ENCODE peak calls at places on chromosome X, in seven cellular contexts. F, R, M, E, P, Y and L are unnamed samples.

GRCh38 chrX:22520128-22520828 is 247.6 kb downstream of the CBLL2 start:
- DNase-seq in F (no peak), R (no peak), M (no peak), E (no peak), P (no peak), Y (no peak), L (no peak)

GRCh38 chrX:101260435-101260834 is 30.7 kb downstream of the TAF7L start:
- DNase-seq in F (no peak), R (no peak), M (no peak), E (no peak), P (no peak), Y (no peak), L (no peak)

GRCh38 chrX:155577682-155578081 is 35.1 kb downstream of the TMLHE start:
- DNase-seq in F (no peak), R (peak; percentile 53), M (peak; percentile 9), E (no peak), P (no peak), Y (no peak), L (no peak)

GRCh38 chrX:2784026-2784425 is 32.2 kb downstream of the XG start:
- DNase-seq in F (no peak), R (no peak), M (no peak), E (no peak), P (no peak), Y (no peak), L (no peak)

GRCh38 chrX:140439455-140439854 is 65.4 kb downstream of the SOX3 start:
- DNase-seq in F (no peak), R (no peak), M (no peak), E (peak; percentile 79), P (no peak), Y (no peak), L (no peak)

GRCh38 chrX:3743821-3744439 is 30.5 kb upstream of the PRKX start:
- DNase-seq in F (peak; percentile 9), R (peak; percentile 85), M (peak; percentile 53), E (no peak), P (no peak), Y (no peak), L (peak; percentile 20)

GRCh38 chrX:1031521-1032430 is 180.7 kb downstream of the CRLF2 start:
- DNase-seq in F (no peak), R (no peak), M (no peak), E (peak; percentile 3), P (no peak), Y (no peak), L (no peak)

GRCh38 chrX:30887721-30888120 is 1.3 kb downstream of the TAB3 start:
- DNase-seq in F (no peak), R (peak; percentile 48), M (no peak), E (no peak), P (no peak), Y (no peak), L (no peak)

GRCh38 chrX:27976284-27976683 is 5.0 kb downstream of the DCAF8L1 start:
- DNase-seq in F (no peak), R (no peak), M (no peak), E (no peak), P (no peak), Y (no peak), L (no peak)

GRCh38 chrX:10496345-10496965 is 123.9 kb downstream of the MID1 start:
- DNase-seq in F (no peak), R (no peak), M (no peak), E (no peak), P (no peak), Y (no peak), L (no peak)

GRCh38 chrX:136183175-136183574 is 35.8 kb downstream of the FHL1 start:
- DNase-seq in F (no peak), R (no peak), M (no peak), E (no peak), P (no peak), Y (no peak), L (no peak)

GRCh38 chrX:154437398-154437752 is 421 bp downstream of the GDI1 start:
- DNase-seq in F (no peak), R (no peak), M (no peak), E (no peak), P (no peak), Y (no peak), L (no peak)

GRCh38 chrX:103211012-103211715 is 3.7 kb upstream of the BEX4 start:
- DNase-seq in F (peak; percentile 38), R (peak; percentile 58), M (no peak), E (peak; percentile 36), P (no peak), Y (peak; percentile 52), L (peak; percentile 43)

GRCh38 chrX:50609796-50610195 is 139.2 kb upstream of the DGKK start:
- DNase-seq in F (no peak), R (no peak), M (no peak), E (no peak), P (no peak), Y (no peak), L (no peak)

GRCh38 chrX:57266871-57267270 is 19.6 kb upstream of the FAAH2 start:
- DNase-seq in F (no peak), R (no peak), M (no peak), E (no peak), P (no peak), Y (no peak), L (no peak)

GRCh38 chrX:27751976-27752375 is 55.8 kb upstream of the MAGEB10 start:
- DNase-seq in F (no peak), R (no peak), M (no peak), E (no peak), P (peak; percentile 6), Y (no peak), L (no peak)

GRCh38 chrX:102345916-102346315 is 93.9 kb downstream of the NXF2B start:
- DNase-seq in F (peak; percentile 70), R (peak; percentile 42), M (peak; percentile 13), E (peak; percentile 78), P (peak; percentile 0), Y (peak; percentile 71), L (peak; percentile 66)

GRCh38 chrX:72297953-72298730 is 7.6 kb downstream of the CITED1 start:
- DNase-seq in F (no peak), R (peak; percentile 35), M (no peak), E (no peak), P (no peak), Y (no peak), L (no peak)

GRCh38 chrX:110853610-110854009 is 58.0 kb upstream of the CHRDL1 start:
- DNase-seq in F (no peak), R (no peak), M (no peak), E (peak; percentile 21), P (no peak), Y (no peak), L (peak; percentile 10)

GRCh38 chrX:19698125-19698524 is 182.8 kb upstream of the MAP3K15 start:
- DNase-seq in F (no peak), R (no peak), M (no peak), E (no peak), P (no peak), Y (no peak), L (no peak)

GRCh38 chrX:9737363-9737762 is 28.3 kb downstream of the GPR143 start:
- DNase-seq in F (no peak), R (no peak), M (no peak), E (no peak), P (no peak), Y (no peak), L (no peak)

GRCh38 chrX:120743266-120743665 is 113.4 kb upstream of the C1GALT1C1 start:
- DNase-seq in F (no peak), R (no peak), M (no peak), E (no peak), P (no peak), Y (no peak), L (no peak)

GRCh38 chrX:136162827-136163427 is 15.6 kb downstream of the FHL1 start:
- DNase-seq in F (peak; percentile 66), R (peak; percentile 45), M (peak; percentile 15), E (peak; percentile 37), P (no peak), Y (peak; percentile 65), L (peak; percentile 25)

GRCh38 chrX:72045552-72046277 is 86.0 kb downstream of the RTL5 start:
- DNase-seq in F (no peak), R (no peak), M (no peak), E (no peak), P (peak; percentile 39), Y (no peak), L (no peak)

GRCh38 chrX:89033723-89034122 is 286.7 kb downstream of the CPXCR1 start:
- DNase-seq in F (no peak), R (no peak), M (no peak), E (no peak), P (no peak), Y (no peak), L (no peak)

GRCh38 chrX:15739886-15740285 is 1.8 kb downstream of the CA5B start:
- DNase-seq in F (no peak), R (no peak), M (no peak), E (no peak), P (no peak), Y (no peak), L (no peak)

GRCh38 chrX:17519349-17519748 is 144.3 kb downstream of the NHS start:
- DNase-seq in F (peak; percentile 18), R (no peak), M (no peak), E (no peak), P (no peak), Y (peak; percentile 78), L (peak; percentile 50)

GRCh38 chrX:50691820-50692219 is 122.2 kb downstream of the SHROOM4 start:
- DNase-seq in F (no peak), R (peak; percentile 59), M (no peak), E (peak; percentile 8), P (peak; percentile 1), Y (no peak), L (peak; percentile 10)

GRCh38 chrX:154804957-154805695 is at the start of gene MPP1:
- DNase-seq in F (peak; percentile 84), R (peak; percentile 78), M (peak; percentile 75), E (peak; percentile 83), P (peak; percentile 9), Y (peak; percentile 81), L (peak; percentile 74)

GRCh38 chrX:74545880-74546279 is 68.5 kb downstream of the RLIM start:
- DNase-seq in F (no peak), R (no peak), M (no peak), E (no peak), P (no peak), Y (no peak), L (no peak)

GRCh38 chrX:137194164-137194563 is 160.4 kb upstream of the GPR101 start:
- DNase-seq in F (no peak), R (peak; percentile 35), M (no peak), E (peak; percentile 44), P (no peak), Y (no peak), L (no peak)

GRCh38 chrX:120274958-120275357 is 24.3 kb downstream of the ZBTB33 start:
- DNase-seq in F (no peak), R (no peak), M (no peak), E (no peak), P (no peak), Y (no peak), L (no peak)

GRCh38 chrX:47502591-47503222 is 19.7 kb upstream of the ZNF41 start:
- DNase-seq in F (no peak), R (no peak), M (no peak), E (no peak), P (no peak), Y (no peak), L (no peak)

GRCh38 chrX:1327651-1328304 is 8.8 kb upstream of the IL3RA start:
- DNase-seq in F (no peak), R (no peak), M (no peak), E (peak; percentile 49), P (no peak), Y (no peak), L (no peak)

GRCh38 chrX:107880054-107880610 is 54.5 kb downstream of the MID2 start:
- DNase-seq in F (no peak), R (no peak), M (no peak), E (no peak), P (no peak), Y (no peak), L (no peak)